ENCODE peak calls at places on chromosome 18, in four cellular contexts. I is HL-60, P is GM12878, T is K562. S is an unnamed sample.

GRCh38 chr18:43571078-43571689 is 293.9 kb upstream of the SYT4 start:
- DNase-seq in I (peak; percentile 39), P (no peak), T (peak; percentile 8), S (no peak)

GRCh38 chr18:9426753-9427152 is 48.6 kb upstream of the RALBP1 start:
- DNase-seq in I (no peak), P (no peak), T (no peak), S (no peak)

GRCh38 chr18:46073474-46074331 is 1.6 kb upstream of the PSTPIP2 start:
- DNase-seq in I (peak; percentile 83), P (no peak), T (peak; percentile 44), S (no peak)

GRCh38 chr18:11857177-11857887 is 6.1 kb downstream of the CHMP1B start:
- DNase-seq in I (peak; percentile 28), P (no peak), T (peak; percentile 41), S (no peak)

GRCh38 chr18:66048404-66048803 is 297.6 kb downstream of the CDH7 start:
- DNase-seq in I (no peak), P (no peak), T (no peak), S (no peak)

GRCh38 chr18:3652380-3653262 is 202.6 kb downstream of the TGIF1 start:
- DNase-seq in I (peak; percentile 88), P (no peak), T (peak; percentile 98), S (no peak)

GRCh38 chr18:13543811-13544732 is 182.3 kb downstream of the FAM210A start:
- DNase-seq in I (no peak), P (no peak), T (no peak), S (no peak)

GRCh38 chr18:1559563-1559962 is 654.9 kb downstream of the ADCYAP1 start:
- DNase-seq in I (no peak), P (no peak), T (no peak), S (no peak)

GRCh38 chr18:9933865-9934264 is 20.0 kb downstream of the VAPA start:
- DNase-seq in I (no peak), P (no peak), T (no peak), S (no peak)

GRCh38 chr18:75926811-75927210 is 499.3 kb upstream of the SMIM21 start:
- DNase-seq in I (no peak), P (no peak), T (no peak), S (no peak)

GRCh38 chr18:23805898-23806297 is 116.6 kb downstream of the LAMA3 start:
- DNase-seq in I (no peak), P (no peak), T (no peak), S (no peak)

GRCh38 chr18:48866028-48866733 is 84.6 kb downstream of the SMAD7 start:
- DNase-seq in I (no peak), P (no peak), T (no peak), S (no peak)

GRCh38 chr18:74896390-74896991 is 298.8 kb downstream of the ZNF407 start:
- DNase-seq in I (peak; percentile 38), P (no peak), T (no peak), S (no peak)

GRCh38 chr18:3451989-3452749 is 2.2 kb downstream of the TGIF1 start:
- DNase-seq in I (peak; percentile 50), P (no peak), T (peak; percentile 37), S (no peak)

GRCh38 chr18:51151185-51151567 is 46.3 kb downstream of the MEX3C start:
- DNase-seq in I (no peak), P (no peak), T (no peak), S (no peak)

GRCh38 chr18:3661121-3661520 is 211.1 kb downstream of the TGIF1 start:
- DNase-seq in I (peak; percentile 55), P (no peak), T (peak; percentile 31), S (no peak)

GRCh38 chr18:76149728-76150127 is 345.3 kb downstream of the ZNF516 start:
- DNase-seq in I (no peak), P (no peak), T (no peak), S (no peak)

GRCh38 chr18:46260016-46260878 is 156.1 kb downstream of the HAUS1 start:
- DNase-seq in I (no peak), P (no peak), T (no peak), S (no peak)

GRCh38 chr18:79576686-79577351 is 102.8 kb upstream of the CTDP1 start:
- DNase-seq in I (no peak), P (no peak), T (no peak), S (no peak)

DNA sequence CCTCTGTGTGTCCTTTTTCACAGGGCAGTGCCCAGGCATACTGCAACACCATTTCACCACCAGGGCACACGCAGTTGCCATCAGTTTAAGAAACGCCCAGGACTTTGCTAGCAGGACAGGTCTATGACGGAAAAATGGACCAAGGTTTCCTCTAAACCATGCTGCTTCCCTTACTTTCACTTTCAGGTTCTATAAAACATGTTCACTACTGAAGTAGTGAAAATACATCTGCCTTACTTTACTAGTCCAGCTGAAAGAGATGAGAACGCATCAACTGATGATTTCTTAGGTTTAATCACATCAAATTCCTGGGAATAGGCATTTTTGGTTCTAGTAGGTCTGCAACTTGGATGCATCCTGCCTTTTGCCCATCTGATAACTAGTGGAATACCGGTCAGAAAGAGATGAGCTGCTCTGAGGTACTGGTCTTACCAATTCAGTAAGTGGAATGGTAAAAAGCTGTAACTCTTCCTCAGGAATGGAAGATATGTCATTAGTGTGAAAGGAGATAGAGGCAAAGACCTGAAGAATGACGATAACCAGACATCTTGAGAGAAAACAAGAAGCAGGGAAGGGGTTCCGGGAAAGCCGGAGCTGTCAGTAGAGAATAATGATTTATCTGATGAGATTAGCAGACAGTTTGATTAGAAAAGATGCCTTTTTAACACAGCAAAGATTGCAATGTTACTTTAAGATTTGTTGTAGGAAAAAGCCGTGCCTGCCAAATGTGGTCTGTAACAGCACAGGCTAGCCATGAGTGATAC is 110.3 kb downstream of the TCF4 start:
- DNase-seq in I (peak; percentile 16), P (peak; percentile 4), T (no peak), S (no peak)
- TF ChIP-seq POLR2AphosphoS5 in I (no peak), P (no peak), T (no peak), S (no peak)

GRCh38 chr18:77464917-77465316 is 215.3 kb downstream of the GALR1 start:
- DNase-seq in I (no peak), P (no peak), T (no peak), S (no peak)

GRCh38 chr18:77461062-77461693 is 211.5 kb downstream of the GALR1 start:
- DNase-seq in I (no peak), P (no peak), T (no peak), S (no peak)
- TF ChIP-seq SPI1 in I (no peak), P (no peak), T (no peak), S (no peak)

GRCh38 chr18:59470627-59471121 is 111.6 kb upstream of the LMAN1 start:
- DNase-seq in I (no peak), P (no peak), T (no peak), S (no peak)
- TF ChIP-seq POLR2AphosphoS5 in I (no peak), P (no peak), T (no peak), S (no peak)

DNA sequence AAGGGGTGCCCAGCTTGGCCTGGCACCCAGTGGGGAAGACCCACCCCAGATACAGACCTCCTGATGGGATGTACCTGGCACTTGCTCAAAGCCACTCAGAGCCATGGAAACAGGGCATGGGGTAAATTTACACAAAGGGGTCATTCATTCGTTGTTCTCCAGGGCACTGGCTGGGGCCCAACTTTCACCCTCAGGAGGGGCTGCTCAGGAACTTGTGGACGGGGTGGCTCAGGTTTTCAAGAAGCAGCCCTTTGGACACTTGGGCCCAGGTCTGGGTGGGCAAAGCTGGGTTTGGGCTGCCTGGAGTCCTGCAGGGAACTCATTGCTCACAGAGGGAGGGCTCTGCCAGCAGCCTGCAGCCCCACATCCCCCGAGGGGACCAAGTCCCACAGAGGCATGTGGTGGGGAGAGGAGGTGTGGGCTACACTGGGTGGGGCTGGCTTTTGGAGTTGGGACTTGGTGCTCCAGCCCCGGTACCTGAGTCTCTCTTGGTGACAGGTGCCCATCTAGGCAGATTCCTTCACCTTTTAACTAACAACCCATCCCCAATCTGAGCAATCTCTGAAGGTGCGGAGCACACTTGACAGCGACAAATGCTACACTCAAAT is 172.3 kb downstream of the CELF4 start:
- DNase-seq in I (no peak), P (no peak), T (no peak), S (no peak)
- TF ChIP-seq SPI1 in I (no peak), P (no peak), T (no peak), S (no peak)

DNA sequence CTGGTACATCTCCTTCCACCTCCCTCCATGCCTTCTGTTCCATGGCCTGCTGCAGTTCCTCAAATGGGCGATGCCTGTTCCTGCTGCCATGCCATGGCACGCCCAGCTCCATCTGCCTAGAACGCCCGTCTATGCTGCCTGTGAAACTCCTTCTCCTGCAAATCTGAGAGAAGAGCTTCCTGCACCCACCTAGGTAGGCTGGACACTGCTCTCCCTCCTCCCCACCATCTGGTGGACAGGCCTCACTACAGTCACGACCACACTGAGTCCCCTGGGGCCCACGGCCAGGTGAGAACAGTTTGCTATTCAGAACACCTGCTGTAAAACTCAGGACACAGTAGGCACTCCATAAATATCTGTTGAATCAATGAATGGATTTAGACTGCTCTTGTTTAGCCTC is 92.4 kb downstream of the LAMA1 start:
- DNase-seq in I (no peak), P (no peak), T (no peak), S (no peak)
- TF ChIP-seq POLR2AphosphoS5 in I (no peak), P (no peak), T (no peak), S (no peak)

S was measured in GM12891.